ENCODE peak calls at places on chromosomes 4 and X, in nine cellular contexts. W, G, N, E, T, U, L, H and B are unnamed samples.

GRCh38 chr4:156956947-156957346 is 14.7 kb downstream of the PDGFC start:
- DNase-seq in H (no peak), U (no peak), E (no peak), T (no peak), G (no peak), N (no peak), L (no peak), W (no peak), B (no peak)

GRCh38 chr4:78057600-78058560 is 757 bp downstream of the FRAS1 start:
- DNase-seq in W (no peak), G (peak), E (no peak), T (no peak), H (peak), U (no peak), N (peak), L (no peak), B (no peak)

GRCh38 chr4:88225216-88226107 is 58.9 kb downstream of the PPM1K start:
- DNase-seq in U (no peak), W (no peak), T (no peak), N (no peak), L (no peak), H (no peak), G (no peak), E (no peak), B (no peak)

GRCh38 chrX:100409316-100410082 is 574 bp downstream of the PCDH19 start:
- DNase-seq in G (no peak), U (no peak), T (no peak), L (no peak), E (no peak), H (no peak), N (no peak), W (no peak), B (no peak)

GRCh38 chr4:168710353-168710946 is 213.6 kb downstream of the PALLD start:
- DNase-seq in H (no peak), G (peak), U (no peak), W (no peak), E (peak), N (peak), L (no peak), T (no peak), B (no peak)

GRCh38 chrX:63657821-63658220 is 127.2 kb downstream of the ARHGEF9 start:
- DNase-seq in G (no peak), T (no peak), L (no peak), W (no peak), H (no peak), U (no peak), N (no peak), E (peak), B (no peak)

GRCh38 chr4:90220453-90220852 is 93.3 kb downstream of the CCSER1 start:
- DNase-seq in H (no peak), T (no peak), L (no peak), U (no peak), G (no peak), E (no peak), N (no peak), W (no peak), B (no peak)

GRCh38 chr4:19748911-19749473 is 502.7 kb upstream of the SLIT2 start:
- DNase-seq in T (no peak), L (no peak), W (no peak), N (no peak), G (no peak), U (no peak), H (no peak), E (peak), B (no peak)

GRCh38 chr4:89069481-89069880 is 12.5 kb upstream of the FAM13A start:
- DNase-seq in H (no peak), T (no peak), U (no peak), G (no peak), L (no peak), E (no peak), W (no peak), N (no peak), B (no peak)

GRCh38 chr4:49221209-49221608 is 235.1 kb downstream of the CWH43 start:
- DNase-seq in U (no peak), W (no peak), G (no peak), L (no peak), T (no peak), H (no peak), E (no peak), N (no peak), B (no peak)